ENCODE peak calls at places on chromosomes 11 and 22, in eight cellular contexts. O is breast epithelium, J is suprapubic skin, S is transverse colon, N is HCT116, E is prostate gland, T is stomach, K is SK-N-SH. R is an unnamed sample. For H3K4me1, the result is how much of the 10 kb centered on the place peaks cover.

GRCh38 chr22:37999640-38000272 is 15.4 kb upstream of the SOX10 start:
- DNase-seq in O (no peak), J (no peak), S (no peak), N (peak), E (peak), T (no peak), K (no peak), R (no peak)

GRCh38 chr11:8728566-8728965 is 46.0 kb downstream of the RPL27A start:
- DNase-seq in O (no peak), J (no peak), S (no peak), N (no peak), E (no peak), T (no peak), K (no peak), R (no peak)

GRCh38 chr11:70240337-70240736 is 30.2 kb upstream of the PPFIA1 start:
- DNase-seq in O (no peak), J (no peak), S (no peak), N (no peak), E (no peak), T (no peak), K (no peak), R (no peak)

GRCh38 chr22:39368402-39368801 is 18.6 kb downstream of the SYNGR1 start:
- DNase-seq in O (no peak), J (no peak), S (no peak), N (no peak), E (no peak), T (no peak), K (no peak), R (no peak)

GRCh38 chr11:134145715-134146114 is 76.8 kb downstream of the JAM3 start:
- DNase-seq in O (no peak), J (no peak), S (no peak), N (no peak), E (no peak), T (no peak), K (no peak), R (no peak)

GRCh38 chr22:49205401-49205800 is 622.3 kb downstream of the BRD1 start:
- DNase-seq in O (peak), J (peak), S (no peak), N (no peak), E (no peak), T (peak), K (no peak), R (no peak)

GRCh38 chr22:31345331-31346254 is 553 bp downstream of the PATZ1 start:
- DNase-seq in O (peak), J (peak), S (peak), N (peak), E (peak), T (peak), K (peak), R (no peak)

GRCh38 chr22:41793871-41794270 is 6.6 kb upstream of the CCDC134 start:
- DNase-seq in O (no peak), J (no peak), S (no peak), N (no peak), E (no peak), T (no peak), K (no peak), R (no peak)

GRCh38 chr22:29306830-29307657 is 594 bp downstream of the GAS2L1 start:
- DNase-seq in O (peak), J (peak), S (peak), N (no peak), E (peak), T (peak), K (peak), R (no peak)

GRCh38 chr11:93288767-93289166 is 41.8 kb upstream of the DEUP1 start:
- DNase-seq in O (no peak), J (no peak), S (no peak), N (no peak), E (no peak), T (no peak), K (no peak), R (no peak)

DNA sequence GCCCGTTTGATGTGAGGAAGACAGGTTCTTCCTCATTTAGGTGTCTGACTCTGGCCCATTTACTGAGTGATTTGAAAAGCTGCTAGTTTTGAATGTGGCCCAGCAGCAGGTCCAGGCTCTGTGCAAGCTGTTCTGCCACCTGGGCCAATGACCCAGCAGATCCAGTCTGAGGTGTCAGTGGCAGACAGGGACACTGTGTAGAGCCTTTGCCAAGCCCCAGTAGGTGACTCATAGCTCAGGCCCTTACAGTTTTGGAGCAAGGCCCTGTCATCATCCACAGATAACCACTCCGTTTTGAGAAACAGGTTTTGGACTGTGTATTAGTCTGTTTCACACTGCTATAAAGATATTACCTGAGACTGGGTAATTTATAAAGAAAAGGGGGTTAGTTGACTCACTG is 23.9 kb downstream of the TSPAN32 start:
- DNase-seq in O (peak), J (peak), S (no peak), N (no peak), E (peak), T (no peak), K (no peak), R (no peak)
- TF ChIP-seq POLR2AphosphoS5 in O (no peak), J (no peak), S (no peak), N (no peak), E (peak), T (no peak), K (no peak), R (no peak)

DNA sequence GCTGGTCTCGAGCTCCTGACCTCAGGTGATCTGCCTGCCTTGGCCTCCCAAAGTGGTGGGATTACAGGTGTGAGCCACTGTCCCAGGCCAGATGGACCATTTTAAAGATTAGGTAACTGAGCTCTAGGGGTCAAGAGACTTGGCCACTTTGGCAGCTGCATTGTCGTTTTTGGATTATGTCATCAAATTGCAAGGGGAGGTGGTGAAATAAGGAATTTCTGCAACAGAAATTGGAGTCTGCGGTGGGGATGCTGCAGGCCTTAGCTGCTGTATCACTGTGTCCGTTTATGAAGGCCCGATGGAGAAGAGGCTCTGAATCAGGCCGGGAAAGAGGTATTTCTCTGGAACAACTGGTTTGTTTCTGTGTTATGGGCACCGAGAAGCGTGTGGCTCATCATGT is 34.6 kb downstream of the PTPRJ start:
- DNase-seq in O (no peak), J (no peak), S (no peak), N (no peak), E (no peak), T (no peak), K (no peak), R (no peak)
- H3K4me1 ChIP-seq in O (under half), J (under half), S (under half), N (under half), E (under half), T (half or more), K (under half), R (under half)

GRCh38 chr11:14262271-14262846 is 96.6 kb downstream of the RRAS2 start:
- DNase-seq in O (no peak), J (no peak), S (no peak), N (no peak), E (no peak), T (no peak), K (no peak), R (no peak)

GRCh38 chr11:14269956-14270355 is 89.0 kb downstream of the RRAS2 start:
- DNase-seq in O (no peak), J (no peak), S (no peak), N (no peak), E (no peak), T (no peak), K (no peak), R (no peak)

GRCh38 chr11:14264966-14265365 is 94.0 kb downstream of the RRAS2 start:
- DNase-seq in O (no peak), J (no peak), S (no peak), N (no peak), E (no peak), T (no peak), K (no peak), R (no peak)

GRCh38 chr11:14267861-14268635 is 90.9 kb downstream of the RRAS2 start:
- DNase-seq in O (no peak), J (no peak), S (no peak), N (no peak), E (no peak), T (no peak), K (no peak), R (no peak)

GRCh38 chr11:14266622-14267021 is 92.4 kb downstream of the RRAS2 start:
- DNase-seq in O (no peak), J (no peak), S (no peak), N (no peak), E (no peak), T (no peak), K (no peak), R (no peak)
- TF ChIP-seq POLR2AphosphoS5 in O (no peak), J (no peak), S (no peak), N (no peak), E (no peak), T (no peak), K (no peak), R (no peak)

DNA sequence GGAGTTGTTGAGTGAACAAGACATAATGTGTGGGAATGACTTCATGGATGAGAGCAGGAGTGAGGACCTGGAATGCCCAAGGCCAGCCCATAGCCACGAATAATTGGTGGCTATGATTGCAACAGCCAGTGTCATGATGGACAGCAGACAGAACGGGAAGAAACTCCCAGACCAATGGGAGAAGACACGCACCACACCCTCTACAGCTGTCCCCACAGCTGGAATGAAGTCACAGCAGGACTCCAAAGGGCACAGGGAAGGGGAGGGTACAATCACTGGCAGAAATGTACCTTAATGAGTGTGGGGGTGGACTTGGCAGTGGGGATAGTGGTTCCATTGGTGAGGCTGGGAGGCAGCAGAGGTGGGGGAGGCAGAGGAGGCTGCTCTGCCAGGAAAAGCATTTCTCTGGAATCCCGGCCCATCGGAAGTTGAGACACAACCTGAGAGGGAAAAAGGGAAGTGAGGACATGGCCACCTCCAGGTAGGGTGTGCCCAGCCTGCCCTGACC is 52.9 kb downstream of the SGSM3 start:
- DNase-seq in O (peak), J (no peak), S (no peak), N (no peak), E (no peak), T (no peak), K (no peak), R (no peak)
- H3K4me1 ChIP-seq in O (under half), J (under half), S (under half), N (under half), E (under half), T (under half), K (under half), R (under half)

GRCh38 chr11:78312712-78313111 is 104.9 kb downstream of the GAB2 start:
- DNase-seq in O (no peak), J (no peak), S (no peak), N (no peak), E (no peak), T (no peak), K (no peak), R (no peak)

GRCh38 chr11:78315724-78316123 is 101.9 kb downstream of the GAB2 start:
- DNase-seq in O (no peak), J (no peak), S (no peak), N (no peak), E (no peak), T (no peak), K (no peak), R (no peak)

GRCh38 chr11:78313898-78314297 is 103.7 kb downstream of the GAB2 start:
- DNase-seq in O (no peak), J (no peak), S (peak), N (no peak), E (no peak), T (no peak), K (no peak), R (no peak)

GRCh38 chr11:78314753-78315152 is 102.9 kb downstream of the GAB2 start:
- DNase-seq in O (no peak), J (no peak), S (no peak), N (no peak), E (no peak), T (no peak), K (no peak), R (no peak)

GRCh38 chr11:78313181-78313788 is 104.3 kb downstream of the GAB2 start:
- DNase-seq in O (no peak), J (peak), S (peak), N (peak), E (no peak), T (peak), K (no peak), R (no peak)
- TF ChIP-seq POLR2AphosphoS5 in O (no peak), J (no peak), S (peak), N (no peak), E (no peak), T (peak), K (no peak), R (peak)

GRCh38 chr11:73218106-73218829 is at the start of gene P2RY2:
- DNase-seq in O (peak), J (peak), S (peak), N (peak), E (peak), T (peak), K (peak), R (no peak)
- H3K4me1 ChIP-seq in O (under half), J (under half), S (under half), N (under half), E (under half), T (under half), K (under half), R (under half)

GRCh38 chr22:36856121-36856791 is 4.5 kb upstream of the NCF4 start:
- DNase-seq in O (peak), J (peak), S (peak), N (peak), E (peak), T (peak), K (peak), R (peak)
- TF ChIP-seq POLR2AphosphoS5 in O (peak), J (no peak), S (no peak), N (peak), E (peak), T (peak), K (no peak), R (no peak)

DNA sequence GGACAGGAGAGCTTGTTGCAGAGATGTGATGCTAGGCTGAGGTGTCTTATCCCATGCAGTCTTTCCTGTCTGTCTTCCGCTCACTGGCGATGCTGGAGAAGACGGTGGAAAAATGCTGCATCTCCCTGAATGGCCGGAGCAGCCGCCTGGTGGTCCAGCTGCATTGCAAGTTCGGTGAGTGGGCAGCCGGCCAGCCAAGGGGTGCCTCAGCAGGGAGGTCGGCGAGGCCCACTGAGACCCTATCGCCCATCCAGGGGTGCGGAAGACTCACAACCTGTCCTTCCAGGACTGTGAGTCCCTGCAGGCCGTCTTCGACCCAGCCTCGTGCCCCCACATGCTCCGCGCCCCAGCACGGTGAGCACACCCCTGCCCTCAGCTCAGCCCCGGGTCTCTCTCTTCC is 1.7 kb downstream of the RAD9A start:
- DNase-seq in O (no peak), J (no peak), S (no peak), N (no peak), E (no peak), T (no peak), K (no peak), R (no peak)
- H3K4me1 ChIP-seq in O (under half), J (under half), S (under half), N (under half), E (under half), T (half or more), K (under half), R (under half)

GRCh38 chr22:47000888-47001287 is 238.4 kb downstream of the TBC1D22A start:
- DNase-seq in O (no peak), J (peak), S (no peak), N (no peak), E (no peak), T (no peak), K (no peak), R (no peak)
- TF ChIP-seq POLR2AphosphoS5 in O (no peak), J (no peak), S (no peak), N (no peak), E (no peak), T (no peak), K (no peak), R (no peak)

GRCh38 chr22:20243545-20244249 is 24.4 kb downstream of the RTN4R start:
- DNase-seq in O (no peak), J (no peak), S (peak), N (no peak), E (peak), T (peak), K (peak), R (no peak)

GRCh38 chr22:20243176-20243544 is 25.0 kb downstream of the RTN4R start:
- DNase-seq in O (no peak), J (no peak), S (no peak), N (no peak), E (no peak), T (no peak), K (no peak), R (no peak)

GRCh38 chr22:20245577-20246367 is 22.3 kb downstream of the RTN4R start:
- DNase-seq in O (no peak), J (no peak), S (no peak), N (no peak), E (no peak), T (no peak), K (no peak), R (no peak)

GRCh38 chr22:20244744-20245576 is 23.2 kb downstream of the RTN4R start:
- DNase-seq in O (no peak), J (no peak), S (peak), N (no peak), E (no peak), T (no peak), K (peak), R (no peak)

GRCh38 chr22:20244250-20244648 is 23.9 kb downstream of the RTN4R start:
- DNase-seq in O (no peak), J (no peak), S (no peak), N (no peak), E (no peak), T (no peak), K (no peak), R (no peak)
- H3K4me1 ChIP-seq in O (under half), J (under half), S (under half), N (under half), E (under half), T (under half), K (under half), R (under half)

R was measured in esophagus muscularis mucosa.